ENCODE peak calls at places on chromosome 18, in nine cellular contexts. U is T-helper 9 cell; G is choroid plexus epithelial cell; P is breast epithelium; L is activated naive CD4-positive, alpha-beta T cell treated with anti-CD3 and anti-CD28 coated beads for 36 hours; X is colonic mucosa; D is psoas muscle; B is right cardiac atrium; A is Kasumi-1. W is an unnamed sample.
A peak's percentile ranks its signal among the peaks of the same experiment; 100 is the strongest.

GRCh38 chr18:61528961-61529360 is 195.7 kb downstream of the CDH20 start:
- DNase-seq in U (no peak), G (no peak), P (no peak), L (no peak), X (no peak), D (no peak), B (no peak), A (no peak), W (no peak)

GRCh38 chr18:40529478-40529877 is 1425.6 kb upstream of the PIK3C3 start:
- DNase-seq in U (no peak), G (peak; percentile 67), P (no peak), L (no peak), X (no peak), D (no peak), B (no peak), A (peak; percentile 12), W (no peak)

GRCh38 chr18:79552696-79553095 is 126.9 kb upstream of the CTDP1 start:
- DNase-seq in U (no peak), G (no peak), P (no peak), L (no peak), X (no peak), D (no peak), B (peak; percentile 53), A (no peak), W (no peak)

GRCh38 chr18:8626414-8627106 is 17.3 kb downstream of the RAB12 start:
- DNase-seq in U (no peak), G (no peak), P (no peak), L (no peak), X (no peak), D (no peak), B (no peak), A (no peak), W (no peak)

GRCh38 chr18:23810396-23810795 is 121.1 kb downstream of the LAMA3 start:
- DNase-seq in U (no peak), G (no peak), P (no peak), L (peak; percentile 61), X (no peak), D (no peak), B (no peak), A (no peak), W (no peak)

GRCh38 chr18:22349317-22349898 is 68.3 kb downstream of the CTAGE1 start:
- DNase-seq in U (no peak), G (peak; percentile 7), P (no peak), L (no peak), X (no peak), D (no peak), B (no peak), A (no peak), W (no peak)

GRCh38 chr18:45962461-45962860 is 4.7 kb downstream of the EPG5 start:
- DNase-seq in U (peak; percentile 27), G (peak; percentile 91), P (no peak), L (peak; percentile 62), X (no peak), D (no peak), B (no peak), A (peak; percentile 58), W (no peak)

GRCh38 chr18:45413180-45413836 is 202.0 kb upstream of the SLC14A2 start:
- DNase-seq in U (no peak), G (peak; percentile 64), P (no peak), L (no peak), X (no peak), D (no peak), B (no peak), A (no peak), W (no peak)

GRCh38 chr18:45086777-45087176 is 406.1 kb downstream of the SETBP1 start:
- DNase-seq in U (no peak), G (no peak), P (no peak), L (no peak), X (no peak), D (no peak), B (no peak), A (no peak), W (no peak)

GRCh38 chr18:25289040-25289631 is 62.8 kb downstream of the ZNF521 start:
- DNase-seq in U (no peak), G (peak; percentile 91), P (no peak), L (no peak), X (no peak), D (no peak), B (no peak), A (no peak), W (no peak)

GRCh38 chr18:54805571-54806334 is 22.5 kb upstream of the RAB27B start:
- DNase-seq in U (no peak), G (peak; percentile 96), P (no peak), L (no peak), X (no peak), D (no peak), B (no peak), A (peak; percentile 89), W (no peak)

GRCh38 chr18:10274327-10274726 is 180.1 kb upstream of the APCDD1 start:
- DNase-seq in U (no peak), G (peak; percentile 8), P (no peak), L (no peak), X (no peak), D (no peak), B (peak; percentile 65), A (no peak), W (no peak)

GRCh38 chr18:3498705-3499451 is 48.9 kb downstream of the TGIF1 start:
- DNase-seq in U (peak; percentile 1), G (peak; percentile 44), P (peak; percentile 54), L (peak; percentile 30), X (peak; percentile 21), D (no peak), B (peak; percentile 66), A (no peak), W (no peak)

GRCh38 chr18:32201936-32202335 is 12.1 kb downstream of the MEP1B start:
- DNase-seq in U (no peak), G (no peak), P (no peak), L (no peak), X (peak; percentile 95), D (no peak), B (no peak), A (no peak), W (no peak)

GRCh38 chr18:55861266-55861665 is 273.3 kb upstream of the TCF4 start:
- DNase-seq in U (no peak), G (peak; percentile 75), P (no peak), L (no peak), X (no peak), D (no peak), B (no peak), A (no peak), W (no peak)

GRCh38 chr18:76988015-76988826 is 144.4 kb downstream of the MBP start:
- DNase-seq in U (no peak), G (no peak), P (no peak), L (no peak), X (peak; percentile 21), D (peak; percentile 66), B (peak; percentile 78), A (no peak), W (no peak)

GRCh38 chr18:58567453-58568196 is 61.3 kb downstream of the ALPK2 start:
- DNase-seq in U (no peak), G (peak; percentile 98), P (no peak), L (no peak), X (no peak), D (no peak), B (no peak), A (no peak), W (no peak)

GRCh38 chr18:44579028-44579692 is 101.5 kb upstream of the SETBP1 start:
- DNase-seq in U (no peak), G (peak; percentile 62), P (no peak), L (no peak), X (no peak), D (no peak), B (no peak), A (peak; percentile 38), W (no peak)

GRCh38 chr18:50880108-50880465 is 1.2 kb downstream of the ME2 start:
- DNase-seq in U (no peak), G (no peak), P (no peak), L (no peak), X (no peak), D (no peak), B (no peak), A (peak; percentile 20), W (no peak)

GRCh38 chr18:55096261-55097026 is 137.2 kb upstream of the CCDC68 start:
- DNase-seq in U (no peak), G (peak; percentile 92), P (no peak), L (no peak), X (peak; percentile 36), D (peak; percentile 53), B (peak; percentile 48), A (peak; percentile 39), W (no peak)

GRCh38 chr18:57353940-57354461 is 1.6 kb downstream of the ST8SIA3 start:
- DNase-seq in U (no peak), G (peak; percentile 41), P (no peak), L (peak; percentile 32), X (peak; percentile 23), D (peak; percentile 56), B (peak; percentile 74), A (no peak), W (peak; percentile 53)

GRCh38 chr18:60372141-60372540 is 434 bp downstream of the MC4R start:
- DNase-seq in U (no peak), G (no peak), P (no peak), L (no peak), X (no peak), D (no peak), B (no peak), A (no peak), W (no peak)

GRCh38 chr18:42365550-42365949 is 410.5 kb downstream of the PIK3C3 start:
- DNase-seq in U (no peak), G (no peak), P (no peak), L (no peak), X (no peak), D (no peak), B (no peak), A (no peak), W (peak; percentile 36)

GRCh38 chr18:79251021-79251420 is 144.7 kb upstream of the NFATC1 start:
- DNase-seq in U (no peak), G (no peak), P (no peak), L (no peak), X (no peak), D (no peak), B (no peak), A (no peak), W (no peak)